ENCODE peak calls at places on chromosomes 7 and 10, in seven cellular contexts. V, Z, H, O, U, R and C are unnamed samples.

GRCh38 chr7:118245267-118246040 is 20.9 kb downstream of the ANKRD7 start:
- DNase-seq in V (no peak), Z (no peak), H (peak; percentile 61), O (no peak), U (no peak), R (no peak), C (no peak)

GRCh38 chr7:103336781-103337180 is 7.8 kb downstream of the DNAJC2 start:
- DNase-seq in V (no peak), Z (no peak), H (no peak), O (no peak), U (no peak), R (no peak), C (no peak)

GRCh38 chr10:80283119-80283518 is 6.3 kb downstream of the MAT1A start:
- DNase-seq in V (no peak), Z (no peak), H (no peak), O (no peak), U (no peak), R (no peak), C (no peak)

GRCh38 chr7:4797858-4798705 is 22.7 kb downstream of the AP5Z1 start:
- DNase-seq in V (peak; percentile 40), Z (no peak), H (peak; percentile 10), O (peak; percentile 75), U (no peak), R (no peak), C (peak; percentile 15)

GRCh38 chr10:62545667-62546066 is 171.5 kb downstream of the ZNF365 start:
- DNase-seq in V (no peak), Z (peak; percentile 29), H (peak; percentile 80), O (no peak), U (no peak), R (peak; percentile 11), C (no peak)

GRCh38 chr7:51187941-51188340 is 128.7 kb downstream of the COBL start:
- DNase-seq in V (no peak), Z (no peak), H (peak; percentile 0), O (no peak), U (no peak), R (no peak), C (no peak)

GRCh38 chr7:92159-92767 is 100.1 kb upstream of the FAM20C start:
- DNase-seq in V (no peak), Z (no peak), H (no peak), O (no peak), U (no peak), R (no peak), C (no peak)

GRCh38 chr10:30553018-30553624 is 76.4 kb downstream of the LYZL2 start:
- DNase-seq in V (no peak), Z (no peak), H (no peak), O (no peak), U (no peak), R (no peak), C (no peak)

GRCh38 chr7:39504963-39505362 is 61.2 kb upstream of the YAE1 start:
- DNase-seq in V (no peak), Z (peak; percentile 15), H (peak; percentile 66), O (no peak), U (no peak), R (peak; percentile 53), C (peak; percentile 38)

GRCh38 chr7:139695616-139696015 is 82.2 kb downstream of the HIPK2 start:
- DNase-seq in V (no peak), Z (no peak), H (peak; percentile 61), O (no peak), U (no peak), R (no peak), C (no peak)

GRCh38 chr7:134873253-134873652 is 93.8 kb downstream of the CALD1 start:
- DNase-seq in V (no peak), Z (no peak), H (no peak), O (no peak), U (no peak), R (no peak), C (no peak)

GRCh38 chr7:40966693-40967092 is 736.2 kb downstream of the INHBA start:
- DNase-seq in V (no peak), Z (no peak), H (peak; percentile 30), O (no peak), U (no peak), R (no peak), C (no peak)

GRCh38 chr7:151518105-151518780 is 1.5 kb downstream of the RHEB start:
- DNase-seq in V (peak; percentile 54), Z (peak; percentile 62), H (peak; percentile 45), O (peak; percentile 84), U (peak; percentile 77), R (peak; percentile 72), C (peak; percentile 89)

GRCh38 chr10:77873558-77874380 is 52.8 kb downstream of the DLG5 start:
- DNase-seq in V (no peak), Z (peak; percentile 69), H (peak; percentile 81), O (peak; percentile 70), U (no peak), R (peak; percentile 91), C (peak; percentile 52)

GRCh38 chr10:33487014-33487776 is 152.7 kb upstream of the NRP1 start:
- DNase-seq in V (peak; percentile 53), Z (no peak), H (peak; percentile 3), O (no peak), U (no peak), R (no peak), C (peak; percentile 34)

GRCh38 chr7:100887186-100887954 is 2.1 kb downstream of the UFSP1 start:
- DNase-seq in V (no peak), Z (no peak), H (no peak), O (no peak), U (no peak), R (no peak), C (peak; percentile 59)

GRCh38 chr10:88045116-88045515 is 181.7 kb downstream of the PTEN start:
- DNase-seq in V (no peak), Z (no peak), H (peak; percentile 92), O (no peak), U (no peak), R (no peak), C (no peak)

GRCh38 chr10:43417950-43418768 is 9.2 kb upstream of the HNRNPF start:
- DNase-seq in V (peak; percentile 41), Z (no peak), H (no peak), O (no peak), U (no peak), R (no peak), C (no peak)

GRCh38 chr10:78952686-78953085 is 116.1 kb upstream of the ZMIZ1 start:
- DNase-seq in V (no peak), Z (peak; percentile 56), H (peak; percentile 85), O (no peak), U (peak; percentile 76), R (no peak), C (no peak)

GRCh38 chr10:130218181-130218641 is 82.0 kb downstream of the GLRX3 start:
- DNase-seq in V (no peak), Z (no peak), H (no peak), O (peak; percentile 36), U (peak; percentile 52), R (no peak), C (no peak)

GRCh38 chr7:31775511-31775910 is 88.5 kb downstream of the PPP1R17 start:
- DNase-seq in V (no peak), Z (no peak), H (no peak), O (no peak), U (no peak), R (no peak), C (no peak)

GRCh38 chr7:44534087-44534486 is 7.0 kb downstream of the NPC1L1 start:
- DNase-seq in V (no peak), Z (no peak), H (no peak), O (no peak), U (no peak), R (no peak), C (no peak)

GRCh38 chr7:131721660-131722059 is 165.2 kb upstream of the PODXL start:
- DNase-seq in V (no peak), Z (no peak), H (no peak), O (no peak), U (no peak), R (no peak), C (no peak)

GRCh38 chr10:60848680-60849079 is 70.4 kb downstream of the CDK1 start:
- DNase-seq in V (no peak), Z (peak; percentile 27), H (no peak), O (no peak), U (no peak), R (no peak), C (no peak)

GRCh38 chr10:60846173-60846572 is 67.9 kb downstream of the CDK1 start:
- DNase-seq in V (no peak), Z (no peak), H (peak; percentile 62), O (no peak), U (no peak), R (peak; percentile 8), C (no peak)

GRCh38 chr10:60849762-60850161 is 71.5 kb downstream of the CDK1 start:
- DNase-seq in V (no peak), Z (no peak), H (no peak), O (no peak), U (no peak), R (no peak), C (no peak)

GRCh38 chr10:60848126-60848525 is 69.8 kb downstream of the CDK1 start:
- DNase-seq in V (no peak), Z (peak; percentile 74), H (peak; percentile 38), O (no peak), U (no peak), R (no peak), C (no peak)

GRCh38 chr10:60849217-60849616 is 70.9 kb downstream of the CDK1 start:
- DNase-seq in V (no peak), Z (no peak), H (no peak), O (no peak), U (no peak), R (no peak), C (no peak)
- H3K9me3 ChIP-seq in V (no peaks in the 10 kb centered on the region), Z (no peaks in the 10 kb centered on the region), H (no peaks in the 10 kb centered on the region), O (no peaks in the 10 kb centered on the region), U (no peaks in the 10 kb centered on the region), R (no peaks in the 10 kb centered on the region), C (no peaks in the 10 kb centered on the region)

GRCh38 chr7:158400601-158401225 is 186.9 kb downstream of the PTPRN2 start:
- DNase-seq in V (no peak), Z (no peak), H (no peak), O (no peak), U (no peak), R (no peak), C (no peak)
- H3K9me3 ChIP-seq in V (no peaks in the 10 kb centered on the region), Z (no peaks in the 10 kb centered on the region), H (no peaks in the 10 kb centered on the region), O (no peaks in the 10 kb centered on the region), U (no peaks in the 10 kb centered on the region), R (peaks cover 9% of the 10 kb centered on the region), C (no peaks in the 10 kb centered on the region)

DNA sequence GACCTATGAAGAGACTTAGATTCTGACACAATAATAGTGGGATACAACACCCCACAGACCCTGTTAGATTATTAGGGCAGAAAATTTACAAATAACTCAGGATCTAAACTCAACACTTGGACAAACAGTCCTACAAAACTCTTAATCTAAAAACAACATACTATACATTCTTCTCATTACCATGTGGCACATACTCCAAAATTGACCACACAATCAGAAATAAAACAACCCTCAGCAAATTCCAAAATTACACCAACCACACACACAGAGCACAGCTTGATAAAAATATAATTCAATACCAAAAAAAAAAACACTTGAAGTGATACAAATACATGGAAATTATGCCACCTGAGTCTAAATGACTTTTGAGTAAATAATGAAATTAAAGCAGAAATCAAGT is 7.8 kb downstream of the ZNF680 start:
- DNase-seq in V (no peak), Z (no peak), H (peak; percentile 59), O (no peak), U (no peak), R (no peak), C (no peak)
- H3K9me3 ChIP-seq in V (no peaks in the 10 kb centered on the region), Z (no peaks in the 10 kb centered on the region), H (no peaks in the 10 kb centered on the region), O (no peaks in the 10 kb centered on the region), U (no peaks in the 10 kb centered on the region), R (no peaks in the 10 kb centered on the region), C (no peaks in the 10 kb centered on the region)

DNA sequence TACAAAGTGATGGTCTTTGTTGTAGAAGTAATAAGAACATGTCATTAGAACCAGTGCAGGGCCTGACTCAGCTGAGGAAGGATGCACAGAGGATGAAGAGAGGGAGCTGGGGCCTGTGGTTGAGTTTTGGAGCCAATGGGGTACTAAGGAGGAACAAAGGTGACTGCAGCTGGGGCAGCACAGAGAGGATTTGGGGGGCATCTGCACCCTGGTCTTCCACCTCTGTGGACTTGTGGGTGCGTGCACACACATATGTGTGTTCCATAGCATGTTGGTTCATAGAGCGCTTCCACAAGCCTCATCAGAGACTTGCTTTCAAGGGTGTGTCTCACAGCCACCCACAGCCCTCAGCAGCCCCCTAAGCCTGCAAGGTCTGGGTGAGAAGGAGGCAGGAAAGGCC is 650.3 kb upstream of the MGMT start:
- DNase-seq in V (no peak), Z (no peak), H (no peak), O (no peak), U (no peak), R (no peak), C (no peak)
- H3K9me3 ChIP-seq in V (no peaks in the 10 kb centered on the region), Z (no peaks in the 10 kb centered on the region), H (no peaks in the 10 kb centered on the region), O (no peaks in the 10 kb centered on the region), U (no peaks in the 10 kb centered on the region), R (peaks cover 9% of the 10 kb centered on the region), C (no peaks in the 10 kb centered on the region)